ENCODE peak calls at places on chromosomes 6 and 20, in five cellular contexts. One of them, this sample, is unnamed.

GRCh38 chr20:39044501-39044900 is 82.4 kb downstream of the DHX35 start:
- DNase-seq in GM23338: no peak
- DNase-seq in naive thymus-derived CD4-positive, alpha-beta T cell: no peak
- DNase-seq in Jurkat, Clone E6-1: no peak
- DNase-seq in choroid plexus epithelial cell: no peak
- DNase-seq in this sample: no peak

GRCh38 chr6:105433723-105434122 is 30.8 kb upstream of the PREP start:
- DNase-seq in GM23338: no peak
- DNase-seq in naive thymus-derived CD4-positive, alpha-beta T cell: no peak
- DNase-seq in Jurkat, Clone E6-1: no peak
- DNase-seq in choroid plexus epithelial cell: no peak
- DNase-seq in this sample: no peak

GRCh38 chr6:16559091-16559490 is 202.2 kb downstream of the ATXN1 start:
- DNase-seq in GM23338: no peak
- DNase-seq in naive thymus-derived CD4-positive, alpha-beta T cell: no peak
- DNase-seq in Jurkat, Clone E6-1: no peak
- DNase-seq in choroid plexus epithelial cell: no peak
- DNase-seq in this sample: no peak

GRCh38 chr6:16700202-16700997 is 60.9 kb downstream of the ATXN1 start:
- DNase-seq in GM23338: peak
- DNase-seq in naive thymus-derived CD4-positive, alpha-beta T cell: peak
- DNase-seq in Jurkat, Clone E6-1: no peak
- DNase-seq in choroid plexus epithelial cell: no peak
- DNase-seq in this sample: no peak

GRCh38 chr20:53070714-53071392 is 98.7 kb downstream of the TSHZ2 start:
- DNase-seq in GM23338: no peak
- DNase-seq in naive thymus-derived CD4-positive, alpha-beta T cell: peak
- DNase-seq in Jurkat, Clone E6-1: no peak
- DNase-seq in choroid plexus epithelial cell: no peak
- DNase-seq in this sample: no peak

GRCh38 chr20:478949-479429 is 16.7 kb upstream of the TBC1D20 start:
- DNase-seq in GM23338: peak
- DNase-seq in naive thymus-derived CD4-positive, alpha-beta T cell: peak
- DNase-seq in Jurkat, Clone E6-1: peak
- DNase-seq in choroid plexus epithelial cell: peak
- DNase-seq in this sample: peak

GRCh38 chr6:168314948-168315347 is 4.6 kb downstream of the DACT2 start:
- DNase-seq in GM23338: no peak
- DNase-seq in naive thymus-derived CD4-positive, alpha-beta T cell: no peak
- DNase-seq in Jurkat, Clone E6-1: no peak
- DNase-seq in choroid plexus epithelial cell: peak
- DNase-seq in this sample: no peak

GRCh38 chr20:46590453-46590852 is 40.0 kb upstream of the OCSTAMP start:
- DNase-seq in GM23338: no peak
- DNase-seq in naive thymus-derived CD4-positive, alpha-beta T cell: no peak
- DNase-seq in Jurkat, Clone E6-1: no peak
- DNase-seq in choroid plexus epithelial cell: no peak
- DNase-seq in this sample: no peak

GRCh38 chr6:128078276-128078675 is 177.4 kb upstream of the THEMIS start:
- DNase-seq in GM23338: no peak
- DNase-seq in naive thymus-derived CD4-positive, alpha-beta T cell: no peak
- DNase-seq in Jurkat, Clone E6-1: no peak
- DNase-seq in choroid plexus epithelial cell: no peak
- DNase-seq in this sample: peak

GRCh38 chr6:106849676-106850332 is 124.7 kb downstream of the CD24 start:
- DNase-seq in GM23338: no peak
- DNase-seq in naive thymus-derived CD4-positive, alpha-beta T cell: no peak
- DNase-seq in Jurkat, Clone E6-1: no peak
- DNase-seq in choroid plexus epithelial cell: no peak
- DNase-seq in this sample: no peak

GRCh38 chr20:38173237-38174156 is 8.4 kb upstream of the TGM2 start:
- DNase-seq in GM23338: peak
- DNase-seq in naive thymus-derived CD4-positive, alpha-beta T cell: no peak
- DNase-seq in Jurkat, Clone E6-1: no peak
- DNase-seq in choroid plexus epithelial cell: peak
- DNase-seq in this sample: no peak

GRCh38 chr6:35360349-35361138 is 18.2 kb downstream of the PPARD start:
- DNase-seq in GM23338: peak
- DNase-seq in naive thymus-derived CD4-positive, alpha-beta T cell: no peak
- DNase-seq in Jurkat, Clone E6-1: no peak
- DNase-seq in choroid plexus epithelial cell: peak
- DNase-seq in this sample: no peak

GRCh38 chr6:80605165-80605989 is 498.9 kb downstream of the BCKDHB start:
- DNase-seq in GM23338: peak
- DNase-seq in naive thymus-derived CD4-positive, alpha-beta T cell: peak
- DNase-seq in Jurkat, Clone E6-1: peak
- DNase-seq in choroid plexus epithelial cell: peak
- DNase-seq in this sample: peak

GRCh38 chr20:51985013-51985415 is 182.7 kb upstream of the SALL4 start:
- DNase-seq in GM23338: peak
- DNase-seq in naive thymus-derived CD4-positive, alpha-beta T cell: no peak
- DNase-seq in Jurkat, Clone E6-1: no peak
- DNase-seq in choroid plexus epithelial cell: peak
- DNase-seq in this sample: no peak

GRCh38 chr20:25276533-25277050 is 28.7 kb downstream of the PYGB start:
- DNase-seq in GM23338: no peak
- DNase-seq in naive thymus-derived CD4-positive, alpha-beta T cell: no peak
- DNase-seq in Jurkat, Clone E6-1: no peak
- DNase-seq in choroid plexus epithelial cell: no peak
- DNase-seq in this sample: no peak

GRCh38 chr20:35171753-35172433 is at the start of gene PROCR:
- DNase-seq in GM23338: peak
- DNase-seq in naive thymus-derived CD4-positive, alpha-beta T cell: no peak
- DNase-seq in Jurkat, Clone E6-1: no peak
- DNase-seq in choroid plexus epithelial cell: peak
- DNase-seq in this sample: no peak

GRCh38 chr20:62120990-62121775 is 1.1 kb upstream of the LSM14B start:
- DNase-seq in GM23338: peak
- DNase-seq in naive thymus-derived CD4-positive, alpha-beta T cell: no peak
- DNase-seq in Jurkat, Clone E6-1: no peak
- DNase-seq in choroid plexus epithelial cell: peak
- DNase-seq in this sample: no peak

GRCh38 chr6:683742-684440 is 9.0 kb downstream of the EXOC2 start:
- DNase-seq in GM23338: peak
- DNase-seq in naive thymus-derived CD4-positive, alpha-beta T cell: no peak
- DNase-seq in Jurkat, Clone E6-1: peak
- DNase-seq in choroid plexus epithelial cell: peak
- DNase-seq in this sample: no peak

GRCh38 chr6:103327079-103327478 is 1532.6 kb downstream of the HACE1 start:
- DNase-seq in GM23338: no peak
- DNase-seq in naive thymus-derived CD4-positive, alpha-beta T cell: no peak
- DNase-seq in Jurkat, Clone E6-1: no peak
- DNase-seq in choroid plexus epithelial cell: no peak
- DNase-seq in this sample: no peak

GRCh38 chr6:119237177-119237715 is 112.3 kb downstream of the MAN1A1 start:
- DNase-seq in GM23338: peak
- DNase-seq in naive thymus-derived CD4-positive, alpha-beta T cell: no peak
- DNase-seq in Jurkat, Clone E6-1: no peak
- DNase-seq in choroid plexus epithelial cell: no peak
- DNase-seq in this sample: no peak

GRCh38 chr6:48736486-48737206 is 625.6 kb upstream of the PTCHD4 start:
- DNase-seq in GM23338: no peak
- DNase-seq in naive thymus-derived CD4-positive, alpha-beta T cell: no peak
- DNase-seq in Jurkat, Clone E6-1: no peak
- DNase-seq in choroid plexus epithelial cell: peak
- DNase-seq in this sample: no peak

GRCh38 chr20:45835230-45836224 is 1.9 kb downstream of the SNX21 start:
- DNase-seq in GM23338: no peak
- DNase-seq in naive thymus-derived CD4-positive, alpha-beta T cell: no peak
- DNase-seq in Jurkat, Clone E6-1: no peak
- DNase-seq in choroid plexus epithelial cell: no peak
- DNase-seq in this sample: no peak

GRCh38 chr20:12928755-12929401 is 79.9 kb upstream of the SPTLC3 start:
- DNase-seq in GM23338: no peak
- DNase-seq in naive thymus-derived CD4-positive, alpha-beta T cell: no peak
- DNase-seq in Jurkat, Clone E6-1: no peak
- DNase-seq in choroid plexus epithelial cell: peak
- DNase-seq in this sample: no peak

GRCh38 chr20:6501061-6501460 is 266.4 kb upstream of the BMP2 start:
- DNase-seq in GM23338: no peak
- DNase-seq in naive thymus-derived CD4-positive, alpha-beta T cell: no peak
- DNase-seq in Jurkat, Clone E6-1: no peak
- DNase-seq in choroid plexus epithelial cell: peak
- DNase-seq in this sample: no peak

DNA sequence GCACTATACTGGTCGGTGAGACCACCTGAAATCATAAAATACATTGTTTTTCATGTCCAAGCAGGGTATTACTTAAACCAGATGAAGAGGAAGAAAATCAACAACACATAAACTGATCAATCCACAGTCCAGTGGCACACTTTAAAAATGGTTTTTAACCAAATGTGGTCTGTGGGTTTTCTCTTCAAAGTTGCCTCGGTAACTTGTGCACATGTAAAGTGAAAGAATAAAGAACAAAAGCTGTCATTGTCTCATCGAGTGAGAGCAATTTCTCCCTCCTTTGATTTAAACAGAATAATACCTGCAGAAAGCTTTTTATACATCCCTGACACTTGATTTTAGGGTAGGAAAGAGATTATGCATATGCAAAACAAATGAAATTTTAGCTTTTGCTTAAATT is 3.7 kb downstream of the FLRT3 start:
- DNase-seq in GM23338: no peak
- DNase-seq in naive thymus-derived CD4-positive, alpha-beta T cell: no peak
- DNase-seq in Jurkat, Clone E6-1: no peak
- DNase-seq in choroid plexus epithelial cell: no peak
- DNase-seq in this sample: no peak
- H3K4me3 ChIP-seq in GM23338: no peak
- H3K4me3 ChIP-seq in naive thymus-derived CD4-positive, alpha-beta T cell: no peak
- H3K4me3 ChIP-seq in Jurkat, Clone E6-1: no peak
- H3K4me3 ChIP-seq in choroid plexus epithelial cell: peak
- H3K4me3 ChIP-seq in this sample: no peak

GRCh38 chr6:25311251-25311910 is 32.2 kb downstream of the CARMIL1 start:
- DNase-seq in GM23338: no peak
- DNase-seq in naive thymus-derived CD4-positive, alpha-beta T cell: no peak
- DNase-seq in Jurkat, Clone E6-1: no peak
- DNase-seq in choroid plexus epithelial cell: no peak
- DNase-seq in this sample: no peak

GRCh38 chr6:25312034-25312620 is 33.0 kb downstream of the CARMIL1 start:
- DNase-seq in GM23338: no peak
- DNase-seq in naive thymus-derived CD4-positive, alpha-beta T cell: no peak
- DNase-seq in Jurkat, Clone E6-1: no peak
- DNase-seq in choroid plexus epithelial cell: peak
- DNase-seq in this sample: no peak

GRCh38 chr6:25315194-25315593 is 36.0 kb downstream of the CARMIL1 start:
- DNase-seq in GM23338: peak
- DNase-seq in naive thymus-derived CD4-positive, alpha-beta T cell: no peak
- DNase-seq in Jurkat, Clone E6-1: no peak
- DNase-seq in choroid plexus epithelial cell: no peak
- DNase-seq in this sample: peak

GRCh38 chr6:25314776-25315175 is 35.6 kb downstream of the CARMIL1 start:
- DNase-seq in GM23338: no peak
- DNase-seq in naive thymus-derived CD4-positive, alpha-beta T cell: no peak
- DNase-seq in Jurkat, Clone E6-1: no peak
- DNase-seq in choroid plexus epithelial cell: no peak
- DNase-seq in this sample: no peak

DNA sequence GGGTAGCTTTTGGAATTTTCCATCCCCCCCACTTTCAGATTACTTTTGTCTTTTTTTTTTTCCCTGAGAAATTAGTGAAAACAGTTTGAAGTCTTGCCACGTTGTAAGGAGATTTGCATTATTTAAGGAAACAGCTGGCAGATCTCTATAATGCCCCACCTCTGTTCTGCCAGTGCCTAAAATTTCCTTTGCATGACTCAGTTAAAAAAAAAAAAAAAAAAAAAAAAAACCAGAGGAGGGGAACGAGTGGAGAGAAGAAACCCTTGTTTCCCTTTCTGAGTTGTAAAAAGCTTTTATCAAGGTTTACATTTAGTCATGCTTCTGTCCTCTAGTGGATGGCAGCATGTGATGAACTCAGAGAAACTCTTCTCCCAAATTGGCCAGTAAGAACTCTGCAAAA is 33.5 kb downstream of the CARMIL1 start:
- DNase-seq in GM23338: no peak
- DNase-seq in naive thymus-derived CD4-positive, alpha-beta T cell: no peak
- DNase-seq in Jurkat, Clone E6-1: no peak
- DNase-seq in choroid plexus epithelial cell: peak
- DNase-seq in this sample: no peak
- H3K4me3 ChIP-seq in GM23338: no peak
- H3K4me3 ChIP-seq in naive thymus-derived CD4-positive, alpha-beta T cell: no peak
- H3K4me3 ChIP-seq in Jurkat, Clone E6-1: no peak
- H3K4me3 ChIP-seq in choroid plexus epithelial cell: no peak
- H3K4me3 ChIP-seq in this sample: no peak

DNA sequence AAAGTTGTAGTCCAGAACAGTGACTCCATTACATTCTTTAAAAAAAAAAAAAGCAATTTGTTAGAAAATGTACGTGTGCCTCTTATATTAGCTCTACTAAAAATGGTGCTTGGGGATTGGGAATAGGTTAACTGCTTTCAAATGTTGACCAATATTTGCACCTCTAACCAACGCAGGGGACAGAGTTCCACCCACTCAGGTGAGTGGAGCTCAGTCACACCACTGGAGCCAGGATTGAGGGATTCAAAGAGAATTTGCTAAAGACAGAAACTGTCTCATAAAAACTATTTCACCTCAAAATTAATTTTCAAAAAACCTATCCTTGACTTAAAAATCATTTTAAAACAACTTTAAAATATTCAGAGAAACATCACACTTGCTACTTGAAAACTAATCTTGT is 88.8 kb downstream of the PDE10A start:
- DNase-seq in GM23338: no peak
- DNase-seq in naive thymus-derived CD4-positive, alpha-beta T cell: no peak
- DNase-seq in Jurkat, Clone E6-1: no peak
- DNase-seq in choroid plexus epithelial cell: no peak
- DNase-seq in this sample: no peak
- H3K4me3 ChIP-seq in GM23338: no peak
- H3K4me3 ChIP-seq in naive thymus-derived CD4-positive, alpha-beta T cell: no peak
- H3K4me3 ChIP-seq in Jurkat, Clone E6-1: no peak
- H3K4me3 ChIP-seq in choroid plexus epithelial cell: no peak
- H3K4me3 ChIP-seq in this sample: no peak

DNA sequence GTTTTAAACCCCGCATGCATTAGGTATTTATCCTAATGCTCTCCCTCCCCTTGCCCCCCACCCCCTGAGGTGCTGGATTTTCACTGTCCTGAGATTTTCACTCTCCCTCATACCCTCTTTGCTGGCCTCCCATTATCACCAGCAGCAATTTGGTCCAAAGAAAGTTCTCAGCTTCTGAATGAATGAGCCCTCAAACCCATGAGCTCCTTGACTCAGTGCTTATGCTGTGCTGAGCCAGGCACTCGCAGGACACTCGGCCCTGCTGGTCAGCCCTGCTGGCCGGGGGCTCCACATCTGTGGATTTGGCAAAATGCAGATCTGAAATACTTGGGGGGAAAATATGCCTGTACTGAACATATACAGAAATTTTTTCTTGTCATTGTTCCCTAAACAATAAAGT is 153.2 kb upstream of the QKI start:
- DNase-seq in GM23338: no peak
- DNase-seq in naive thymus-derived CD4-positive, alpha-beta T cell: no peak
- DNase-seq in Jurkat, Clone E6-1: no peak
- DNase-seq in choroid plexus epithelial cell: no peak
- DNase-seq in this sample: no peak
- H3K4me3 ChIP-seq in GM23338: peak
- H3K4me3 ChIP-seq in naive thymus-derived CD4-positive, alpha-beta T cell: no peak
- H3K4me3 ChIP-seq in Jurkat, Clone E6-1: no peak
- H3K4me3 ChIP-seq in choroid plexus epithelial cell: no peak
- H3K4me3 ChIP-seq in this sample: no peak

GRCh38 chr20:41191562-41192500 is 54.5 kb downstream of the PLCG1 start:
- DNase-seq in GM23338: no peak
- DNase-seq in naive thymus-derived CD4-positive, alpha-beta T cell: no peak
- DNase-seq in Jurkat, Clone E6-1: no peak
- DNase-seq in choroid plexus epithelial cell: no peak
- DNase-seq in this sample: no peak
- H3K4me3 ChIP-seq in GM23338: no peak
- H3K4me3 ChIP-seq in naive thymus-derived CD4-positive, alpha-beta T cell: no peak
- H3K4me3 ChIP-seq in Jurkat, Clone E6-1: no peak
- H3K4me3 ChIP-seq in choroid plexus epithelial cell: no peak
- H3K4me3 ChIP-seq in this sample: no peak

This sample was measured in MM.1S.